ENCODE peak calls at places on chromosomes 1 and 21, in ten cellular contexts. M is naive thymus-derived CD4-positive, alpha-beta T cell; D is GM23338; E is astrocyte; U is WERI-Rb-1; Y is lower lobe of right lung; C is HepG2; K is uterus; P is OCI-LY7; O is K562. Z is an unnamed sample.

GRCh38 chr1:119838255-119838654 is 27.0 kb upstream of the REG4 start:
- DNase-seq in M (no peak), D (no peak), E (no peak), U (no peak), Y (no peak), C (no peak), K (no peak), P (no peak), O (no peak), Z (no peak)

GRCh38 chr1:3069491-3070303 is 694 bp downstream of the PRDM16 start:
- DNase-seq in M (no peak), D (peak; percentile 68), E (peak; percentile 63), U (peak; percentile 69), Y (peak; percentile 55), C (peak; percentile 64), K (no peak), P (no peak), O (no peak), Z (peak; percentile 38)

GRCh38 chr1:153361129-153362109 is 3.8 kb downstream of the S100A9 start:
- DNase-seq in M (no peak), D (no peak), E (no peak), U (peak; percentile 5), Y (no peak), C (no peak), K (no peak), P (no peak), O (no peak), Z (no peak)

GRCh38 chr1:38690790-38691189 is 168.8 kb downstream of the RRAGC start:
- DNase-seq in M (no peak), D (no peak), E (no peak), U (no peak), Y (no peak), C (no peak), K (no peak), P (no peak), O (no peak), Z (no peak)

GRCh38 chr1:85830837-85831236 is 122.6 kb upstream of the ZNHIT6 start:
- DNase-seq in M (no peak), D (no peak), E (no peak), U (no peak), Y (no peak), C (no peak), K (no peak), P (no peak), O (no peak), Z (no peak)

GRCh38 chr1:92804721-92805169 is 19.8 kb upstream of the EVI5 start:
- DNase-seq in M (no peak), D (peak; percentile 91), E (peak; percentile 99), U (no peak), Y (peak; percentile 82), C (peak; percentile 41), K (peak; percentile 65), P (no peak), O (peak; percentile 67), Z (peak; percentile 23)

GRCh38 chr1:54421101-54421504 is 14.9 kb upstream of the SSBP3 start:
- DNase-seq in M (no peak), D (no peak), E (no peak), U (no peak), Y (no peak), C (no peak), K (no peak), P (no peak), O (peak; percentile 53), Z (no peak)

GRCh38 chr21:43012596-43012995 is 38.2 kb downstream of the PKNOX1 start:
- DNase-seq in M (no peak), D (no peak), E (no peak), U (no peak), Y (no peak), C (no peak), K (no peak), P (no peak), O (no peak), Z (no peak)

GRCh38 chr1:169289016-169289415 is 78.6 kb downstream of the NME7 start:
- DNase-seq in M (no peak), D (no peak), E (no peak), U (no peak), Y (no peak), C (no peak), K (no peak), P (no peak), O (no peak), Z (no peak)

GRCh38 chr1:50976111-50976889 is 6.3 kb downstream of the CDKN2C start:
- DNase-seq in M (no peak), D (peak; percentile 60), E (no peak), U (peak; percentile 40), Y (no peak), C (no peak), K (no peak), P (peak; percentile 39), O (peak; percentile 23), Z (no peak)

GRCh38 chr1:70156529-70157120 is 48.8 kb downstream of the LRRC40 start:
- DNase-seq in M (no peak), D (no peak), E (no peak), U (no peak), Y (no peak), C (peak; percentile 42), K (no peak), P (no peak), O (peak; percentile 13), Z (no peak)

GRCh38 chr1:55078470-55078869 is 39.1 kb downstream of the PCSK9 start:
- DNase-seq in M (no peak), D (no peak), E (no peak), U (no peak), Y (no peak), C (no peak), K (no peak), P (no peak), O (no peak), Z (no peak)

GRCh38 chr1:6486433-6487011 is 4.9 kb downstream of the PLEKHG5 start:
- DNase-seq in M (peak; percentile 80), D (peak; percentile 98), E (peak; percentile 47), U (peak; percentile 94), Y (peak; percentile 90), C (peak; percentile 76), K (peak; percentile 73), P (peak; percentile 85), O (peak; percentile 86), Z (no peak)

GRCh38 chr1:109659145-109659544 is 3.2 kb downstream of the GSTM4 start:
- DNase-seq in M (no peak), D (no peak), E (no peak), U (no peak), Y (no peak), C (peak; percentile 23), K (no peak), P (no peak), O (no peak), Z (no peak)

GRCh38 chr1:247212012-247212411 is 40.2 kb upstream of the ZNF124 start:
- DNase-seq in M (no peak), D (no peak), E (no peak), U (no peak), Y (no peak), C (no peak), K (no peak), P (peak; percentile 44), O (peak; percentile 32), Z (no peak)

GRCh38 chr1:221923921-221924598 is 182.2 kb upstream of the DUSP10 start:
- DNase-seq in M (no peak), D (no peak), E (peak; percentile 22), U (no peak), Y (no peak), C (no peak), K (no peak), P (no peak), O (no peak), Z (no peak)
- H3K27ac ChIP-seq in M (no peak overlapping the region), D (no peak overlapping the region), E (no peak overlapping the region), U (no peak overlapping the region), Y (no peak overlapping the region), C (no peak overlapping the region), K (no peak overlapping the region), P (no peak overlapping the region), O (no peak overlapping the region), Z (no peak overlapping the region)

GRCh38 chr21:36203603-36203889 is 46.9 kb downstream of the DOP1B start:
- DNase-seq in M (no peak), D (no peak), E (peak; percentile 87), U (no peak), Y (no peak), C (peak; percentile 34), K (no peak), P (no peak), O (no peak), Z (no peak)
- H3K27ac ChIP-seq in M (no peak overlapping the region), D (peak overlapping the region; percentile 55), E (peak overlapping the region; percentile 73), U (no peak overlapping the region), Y (no peak overlapping the region), C (no peak overlapping the region), K (no peak overlapping the region), P (no peak overlapping the region), O (no peak overlapping the region), Z (no peak overlapping the region)

GRCh38 chr1:219670426-219671149 is 57.7 kb upstream of the ZC3H11B start:
- DNase-seq in M (no peak), D (no peak), E (peak; percentile 71), U (no peak), Y (no peak), C (no peak), K (peak; percentile 36), P (no peak), O (no peak), Z (no peak)

GRCh38 chr1:219669042-219669441 is 56.1 kb upstream of the ZC3H11B start:
- DNase-seq in M (no peak), D (no peak), E (no peak), U (no peak), Y (no peak), C (no peak), K (no peak), P (no peak), O (no peak), Z (no peak)

GRCh38 chr1:219666242-219666641 is 53.3 kb upstream of the ZC3H11B start:
- DNase-seq in M (no peak), D (no peak), E (peak; percentile 88), U (no peak), Y (no peak), C (no peak), K (no peak), P (no peak), O (no peak), Z (no peak)

GRCh38 chr1:219669556-219669955 is 56.7 kb upstream of the ZC3H11B start:
- DNase-seq in M (no peak), D (no peak), E (no peak), U (no peak), Y (no peak), C (no peak), K (no peak), P (no peak), O (no peak), Z (no peak)

DNA sequence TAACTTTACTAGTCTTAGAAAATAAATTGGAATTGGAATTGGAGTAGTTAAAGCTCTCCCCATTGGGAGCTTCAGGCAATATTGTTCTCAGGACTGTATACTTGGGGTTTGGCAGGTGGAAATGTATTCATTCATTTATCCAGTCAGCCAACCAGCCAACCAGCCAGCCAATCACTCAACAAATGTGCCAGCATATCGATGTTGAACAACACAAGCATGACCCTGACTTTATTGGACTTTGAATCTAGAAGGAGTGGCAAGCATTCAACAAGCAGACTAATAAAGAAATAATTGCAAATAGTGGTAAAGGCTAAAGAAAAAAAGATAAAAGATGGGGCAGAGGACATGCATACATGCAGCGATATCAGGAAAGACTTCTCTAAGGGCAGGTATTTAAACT is 55.5 kb upstream of the ZC3H11B start:
- DNase-seq in M (no peak), D (no peak), E (no peak), U (no peak), Y (no peak), C (no peak), K (no peak), P (no peak), O (no peak), Z (no peak)
- H3K27ac ChIP-seq in M (no peak overlapping the region), D (no peak overlapping the region), E (no peak overlapping the region), U (no peak overlapping the region), Y (no peak overlapping the region), C (no peak overlapping the region), K (no peak overlapping the region), P (no peak overlapping the region), O (no peak overlapping the region), Z (no peak overlapping the region)

GRCh38 chr1:230900984-230901383 is 32.7 kb upstream of the C1orf198 start:
- DNase-seq in M (no peak), D (no peak), E (no peak), U (no peak), Y (peak; percentile 72), C (no peak), K (no peak), P (no peak), O (no peak), Z (no peak)
- H3K27ac ChIP-seq in M (no peak overlapping the region), D (no peak overlapping the region), E (no peak overlapping the region), U (no peak overlapping the region), Y (peak overlapping the region; percentile 29), C (no peak overlapping the region), K (no peak overlapping the region), P (no peak overlapping the region), O (no peak overlapping the region), Z (no peak overlapping the region)

Z was measured in substantia nigra.